ENCODE peak calls at places on chromosomes 1 and 21, in six cellular contexts. V, I, G, A, Q and C are unnamed samples.

GRCh38 chr1:91501527-91501859 is 842 bp downstream of the CDC7 start:
- DNase-seq in V (no peak), I (no peak), G (no peak), A (no peak), Q (no peak), C (peak)

GRCh38 chr1:107964397-107965111 is 426 bp downstream of the VAV3 start:
- DNase-seq in V (no peak), I (no peak), G (peak), A (no peak), Q (no peak), C (peak)

GRCh38 chr1:6747679-6748078 is 37.6 kb upstream of the CAMTA1 start:
- DNase-seq in V (no peak), I (no peak), G (no peak), A (no peak), Q (no peak), C (no peak)

GRCh38 chr21:41432567-41433460 is 6.8 kb downstream of the MX1 start:
- DNase-seq in V (no peak), I (no peak), G (no peak), A (no peak), Q (no peak), C (no peak)

GRCh38 chr1:156286061-156286460 is 1.9 kb downstream of the TMEM79 start:
- DNase-seq in V (no peak), I (no peak), G (no peak), A (no peak), Q (no peak), C (no peak)

GRCh38 chr1:109357673-109358072 is 40.0 kb downstream of the SORT1 start:
- DNase-seq in V (no peak), I (no peak), G (no peak), A (no peak), Q (no peak), C (no peak)

GRCh38 chr21:45537111-45537745 is 5.0 kb downstream of the SLC19A1 start:
- DNase-seq in V (no peak), I (no peak), G (no peak), A (peak), Q (no peak), C (no peak)

GRCh38 chr1:59432531-59433439 is 135.9 kb downstream of the FGGY start:
- DNase-seq in V (no peak), I (no peak), G (no peak), A (no peak), Q (no peak), C (no peak)

GRCh38 chr1:11307837-11308236 is 34.8 kb downstream of the UBIAD1 start:
- DNase-seq in V (peak), I (no peak), G (no peak), A (no peak), Q (no peak), C (no peak)

GRCh38 chr1:181104042-181104789 is 15.7 kb downstream of the IER5 start:
- DNase-seq in V (no peak), I (no peak), G (no peak), A (peak), Q (no peak), C (peak)
- TF ChIP-seq CTCF in V (peak), I (no peak), G (no peak), A (no peak), Q (no peak), C (no peak)

DNA sequence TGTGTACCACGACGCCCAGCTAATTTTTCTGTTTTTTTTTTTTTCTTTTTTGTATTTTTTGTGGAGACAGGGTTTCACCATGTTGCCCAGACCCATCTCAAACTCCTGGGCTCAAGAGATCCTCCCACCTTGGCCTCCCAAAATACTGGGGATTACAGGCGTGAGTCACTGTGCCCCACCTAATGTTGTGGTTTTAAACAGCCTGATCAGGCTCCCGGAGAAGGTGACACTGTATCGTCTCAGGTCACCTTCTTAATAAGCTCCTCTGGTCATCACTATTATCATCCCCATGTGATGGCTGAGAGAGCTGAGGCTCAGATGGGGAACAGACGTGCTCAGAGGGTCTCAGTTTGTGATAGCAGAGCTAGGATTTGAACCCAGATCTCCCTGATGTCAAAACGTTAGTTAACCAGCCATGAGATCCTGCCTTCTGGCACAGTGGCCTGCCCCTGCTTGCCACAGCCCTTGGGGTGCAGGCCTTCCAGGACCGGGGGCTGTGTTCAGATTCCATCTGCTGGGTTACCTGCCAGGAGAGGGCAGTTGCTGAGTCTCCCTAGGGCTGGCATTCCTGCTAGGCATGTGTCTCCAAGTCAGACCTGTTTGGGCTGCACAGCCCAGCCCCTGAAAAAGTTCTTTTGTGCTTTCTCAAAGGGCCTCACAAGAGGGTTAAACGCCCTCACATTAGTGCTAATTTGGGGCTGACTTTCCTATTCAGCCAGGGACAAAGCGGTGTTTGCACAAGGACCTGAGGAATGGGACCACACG is 32.7 kb upstream of the GRHL3 start:
- DNase-seq in V (no peak), I (no peak), G (no peak), A (no peak), Q (no peak), C (peak)
- TF ChIP-seq CTCF in V (no peak), I (no peak), G (no peak), A (no peak), Q (no peak), C (no peak)

GRCh38 chr1:82777240-82777639 is 976.5 kb downstream of the ADGRL2 start:
- DNase-seq in V (no peak), I (no peak), G (no peak), A (no peak), Q (no peak), C (no peak)

GRCh38 chr1:82783025-82783424 is 982.3 kb downstream of the ADGRL2 start:
- DNase-seq in V (no peak), I (no peak), G (no peak), A (no peak), Q (no peak), C (peak)

GRCh38 chr1:82782599-82782998 is 981.9 kb downstream of the ADGRL2 start:
- DNase-seq in V (no peak), I (no peak), G (no peak), A (no peak), Q (no peak), C (no peak)

GRCh38 chr1:82775402-82776000 is 974.8 kb downstream of the ADGRL2 start:
- DNase-seq in V (peak), I (peak), G (no peak), A (peak), Q (peak), C (peak)

GRCh38 chr1:82778612-82779011 is 977.9 kb downstream of the ADGRL2 start:
- DNase-seq in V (peak), I (no peak), G (no peak), A (no peak), Q (no peak), C (peak)
- TF ChIP-seq CTCF in V (peak), I (no peak), G (peak), A (peak), Q (peak), C (no peak)

GRCh38 chr1:162021124-162021523 is 2.5 kb downstream of the OLFML2B start:
- DNase-seq in V (no peak), I (no peak), G (no peak), A (no peak), Q (no peak), C (no peak)

GRCh38 chr1:162026906-162027305 is 3.2 kb upstream of the OLFML2B start:
- DNase-seq in V (peak), I (no peak), G (no peak), A (no peak), Q (no peak), C (no peak)

GRCh38 chr1:162023181-162023546 is 505 bp downstream of the OLFML2B start:
- DNase-seq in V (no peak), I (no peak), G (no peak), A (no peak), Q (no peak), C (no peak)

GRCh38 chr1:162022626-162023025 is 1.0 kb downstream of the OLFML2B start:
- DNase-seq in V (peak), I (no peak), G (no peak), A (no peak), Q (no peak), C (no peak)

DNA sequence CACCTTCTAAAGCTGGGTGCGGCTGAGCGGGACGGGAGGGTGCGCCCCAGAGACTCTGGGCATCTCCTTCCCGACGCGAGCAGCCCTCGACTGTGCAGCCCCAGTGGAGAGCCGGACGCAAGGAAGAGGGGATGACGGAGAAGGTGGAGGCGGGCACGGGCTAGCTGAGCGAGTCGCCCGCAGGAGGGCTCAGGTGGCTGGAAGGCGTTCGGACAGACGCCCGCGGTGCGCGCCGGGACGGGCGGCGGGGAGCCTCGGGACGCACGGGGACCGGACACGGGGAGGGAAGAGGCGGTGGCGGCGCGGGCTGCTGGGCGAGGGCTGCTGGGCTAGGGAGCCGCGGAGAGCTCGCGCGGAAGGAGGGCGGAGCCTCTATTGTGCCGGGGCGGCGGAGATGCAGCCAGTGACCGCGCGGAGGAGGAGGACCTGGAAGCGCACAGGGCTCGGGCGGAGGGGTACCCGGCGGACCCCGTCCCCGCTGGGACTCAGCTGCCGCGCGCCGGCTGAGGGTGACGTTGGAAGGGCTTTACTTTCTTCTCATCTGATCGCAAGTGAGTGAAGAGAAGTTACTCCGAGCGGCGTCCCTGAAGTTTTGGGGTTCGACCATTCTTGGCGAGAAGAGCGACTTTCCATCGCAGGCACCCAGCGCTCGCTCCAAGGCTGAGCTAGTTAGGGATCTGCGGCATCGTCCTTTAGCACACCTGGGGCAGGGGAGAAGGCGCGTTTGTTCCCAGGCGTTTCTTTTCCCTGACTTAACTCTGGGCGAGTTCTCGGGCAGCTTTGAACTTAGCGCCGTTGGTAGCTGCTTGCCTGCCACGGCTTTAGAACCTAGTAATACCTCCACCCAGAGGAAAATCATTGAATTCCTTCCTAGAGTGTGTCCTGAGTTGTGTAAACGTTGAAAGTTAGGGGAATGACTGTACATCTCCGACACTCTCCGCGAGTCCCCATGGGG is at the start of gene OLFML2B:
- DNase-seq in V (peak), I (peak), G (peak), A (peak), Q (peak), C (peak)
- TF ChIP-seq CTCF in V (peak), I (no peak), G (no peak), A (no peak), Q (no peak), C (peak)

DNA sequence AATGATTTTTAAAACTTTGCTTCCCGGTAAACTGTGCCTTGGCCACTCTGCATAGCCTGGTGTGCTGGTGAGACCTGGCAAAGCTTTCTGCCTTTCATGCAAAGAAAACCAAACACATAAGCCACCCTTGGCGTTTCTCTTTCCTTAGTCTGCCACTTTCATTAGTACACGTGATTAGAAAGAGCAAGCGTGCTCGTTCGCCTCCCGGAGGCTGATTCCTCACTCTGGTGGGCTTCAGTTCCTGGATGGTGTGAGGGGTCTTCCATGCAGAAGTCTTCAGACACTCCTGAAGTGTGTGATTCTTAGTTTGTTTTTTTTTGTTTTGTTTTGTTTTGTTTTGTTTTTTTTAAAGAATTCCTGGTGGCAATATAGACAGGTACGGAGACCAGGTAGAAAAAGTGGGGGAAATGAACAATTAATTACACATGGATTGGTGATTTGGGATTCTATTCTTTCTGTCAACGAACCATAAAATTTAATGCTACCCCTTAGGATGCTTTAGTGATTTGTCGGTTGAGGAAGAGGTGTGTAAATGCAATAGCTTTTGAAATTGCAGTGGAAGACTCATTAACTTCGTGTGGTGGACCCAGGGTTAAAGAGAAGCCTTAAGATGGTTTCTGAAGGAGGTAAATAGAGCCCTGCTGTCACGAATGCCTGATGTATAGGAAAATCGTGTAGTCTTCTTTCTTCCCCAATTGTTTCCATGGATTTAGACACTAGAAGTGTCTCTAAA is 2.1 kb downstream of the GALNT2 start:
- DNase-seq in V (no peak), I (no peak), G (no peak), A (no peak), Q (no peak), C (peak)
- TF ChIP-seq CTCF in V (peak), I (no peak), G (no peak), A (no peak), Q (no peak), C (no peak)

GRCh38 chr1:164790081-164790480 is 231.1 kb downstream of the PBX1 start:
- DNase-seq in V (no peak), I (no peak), G (no peak), A (no peak), Q (no peak), C (no peak)

GRCh38 chr1:164787834-164788231 is 228.8 kb downstream of the PBX1 start:
- DNase-seq in V (peak), I (no peak), G (no peak), A (peak), Q (no peak), C (no peak)

GRCh38 chr1:164785841-164786534 is 227.0 kb downstream of the PBX1 start:
- DNase-seq in V (no peak), I (no peak), G (no peak), A (no peak), Q (peak), C (no peak)

GRCh38 chr1:164784960-164785359 is 226.0 kb downstream of the PBX1 start:
- DNase-seq in V (no peak), I (no peak), G (no peak), A (no peak), Q (no peak), C (no peak)

DNA sequence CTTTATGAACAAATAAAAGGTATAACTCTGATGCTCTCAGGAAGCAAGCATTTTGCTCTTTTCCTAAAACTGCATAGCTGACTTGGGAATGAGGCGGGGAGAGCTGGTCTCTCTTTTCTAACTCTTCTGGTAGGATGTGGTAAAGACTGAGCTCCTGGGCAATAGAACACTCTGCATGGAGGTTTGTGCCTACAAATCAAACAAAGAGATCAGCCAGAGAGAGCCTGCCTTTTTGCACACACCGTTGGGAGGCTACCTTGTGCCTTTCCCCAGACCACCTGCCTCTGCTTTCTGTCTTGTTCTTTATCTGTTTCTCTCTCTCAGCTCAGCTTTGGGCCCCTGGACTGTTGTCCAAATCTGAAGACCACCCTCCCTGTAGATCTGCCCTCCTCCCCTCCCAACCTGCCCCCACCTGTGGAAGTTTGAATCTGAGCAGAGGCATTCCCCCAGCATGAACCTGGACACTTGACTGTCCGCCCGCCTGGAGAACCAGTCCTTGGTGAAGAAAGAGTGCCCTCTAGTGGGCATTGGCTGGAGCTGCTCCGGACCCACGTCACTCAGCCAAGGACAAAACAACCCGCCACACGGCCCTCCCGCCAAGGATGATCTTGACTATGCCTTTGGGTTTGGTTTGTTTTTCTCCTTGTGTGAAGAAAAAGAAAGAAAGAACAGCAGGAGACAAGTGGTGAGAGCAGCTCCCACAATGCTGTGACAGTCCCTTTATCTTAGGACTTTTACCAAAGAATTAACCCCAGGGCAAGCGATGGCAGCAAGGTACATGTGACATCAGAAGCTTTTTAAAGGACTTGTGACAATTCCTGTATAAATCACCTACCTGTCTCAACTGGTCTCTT is 228.2 kb downstream of the PBX1 start:
- DNase-seq in V (peak), I (peak), G (peak), A (peak), Q (peak), C (peak)
- TF ChIP-seq CTCF in V (peak), I (peak), G (peak), A (peak), Q (peak), C (peak)

GRCh38 chr1:65059930-65060538 is 88.0 kb upstream of the AK4 start:
- DNase-seq in V (peak), I (peak), G (no peak), A (no peak), Q (no peak), C (peak)

GRCh38 chr1:65065535-65066378 is 82.2 kb upstream of the AK4 start:
- DNase-seq in V (no peak), I (peak), G (peak), A (no peak), Q (peak), C (no peak)

GRCh38 chr1:65066379-65066765 is 81.6 kb upstream of the AK4 start:
- DNase-seq in V (peak), I (no peak), G (no peak), A (no peak), Q (no peak), C (peak)

GRCh38 chr1:65062339-65062738 is 85.7 kb upstream of the AK4 start:
- DNase-seq in V (no peak), I (no peak), G (no peak), A (no peak), Q (no peak), C (no peak)

GRCh38 chr1:65063025-65063424 is 85.0 kb upstream of the AK4 start:
- DNase-seq in V (no peak), I (peak), G (no peak), A (no peak), Q (no peak), C (no peak)
- TF ChIP-seq CTCF in V (no peak), I (peak), G (peak), A (no peak), Q (no peak), C (peak)

DNA sequence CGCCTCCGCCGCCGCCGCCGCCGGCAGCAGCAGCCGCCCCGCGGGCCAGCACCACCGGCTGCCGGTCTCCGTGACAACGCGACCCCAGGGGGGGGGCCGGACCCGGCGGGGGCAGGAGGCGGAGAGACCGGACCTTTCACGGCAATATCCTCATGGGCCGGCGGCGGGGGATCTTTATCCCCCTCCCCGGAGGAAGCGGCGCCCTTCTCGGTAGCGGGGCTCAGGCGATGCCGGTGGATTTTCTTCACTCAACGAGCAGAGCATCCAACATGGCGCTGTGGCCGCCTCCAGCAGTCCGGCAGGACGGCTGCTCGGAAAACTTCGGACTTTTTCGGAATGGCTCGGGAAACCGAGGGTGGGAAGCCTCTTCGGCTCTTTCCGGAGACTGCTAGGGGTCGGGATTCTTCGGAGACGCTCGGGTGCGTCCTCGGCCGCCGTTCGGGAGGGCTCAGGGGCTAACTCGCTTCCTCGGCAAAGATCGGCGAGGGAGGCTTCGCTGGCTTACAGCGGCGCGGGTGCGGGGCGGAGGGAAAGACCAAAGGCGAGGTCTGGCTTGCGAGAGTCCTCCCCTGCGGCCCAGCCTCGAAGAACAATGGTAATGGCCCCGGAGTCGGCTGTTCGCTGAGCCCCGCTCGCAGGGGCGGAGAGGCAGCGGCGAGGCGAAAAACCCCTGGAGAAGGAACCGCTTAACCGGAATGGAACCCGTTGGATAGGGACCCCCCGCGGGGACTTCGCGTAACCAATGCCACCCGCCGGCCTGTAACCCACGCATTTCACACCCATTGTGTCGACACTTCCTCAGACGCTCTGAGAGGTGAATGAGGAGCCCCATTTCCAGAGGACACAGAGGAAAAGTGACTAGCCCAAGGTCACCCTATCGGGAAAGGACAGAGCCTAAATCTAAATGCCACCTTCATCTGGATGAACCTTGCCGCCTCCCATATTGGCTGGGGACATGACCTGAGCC is at the start of gene EIF4G3:
- DNase-seq in V (peak), I (peak), G (peak), A (peak), Q (peak), C (peak)
- TF ChIP-seq CTCF in V (no peak), I (no peak), G (no peak), A (no peak), Q (no peak), C (no peak)